ENCODE peak calls at places on chromosomes 4 and X, in ten cellular contexts. P, D, Z, X, R, L, B, I, U and S are unnamed samples.

GRCh38 chrX:30653415-30654131 is at the start of gene GK:
- DNase-seq in P (peak; percentile 19), D (no peak), Z (no peak), X (no peak), R (peak; percentile 19), L (peak; percentile 17), B (peak; percentile 39), I (no peak), U (no peak), S (peak; percentile 58)

GRCh38 chr4:154485127-154485773 is 6.3 kb downstream of the DCHS2 start:
- DNase-seq in P (peak; percentile 5), D (no peak), Z (no peak), X (no peak), R (no peak), L (no peak), B (no peak), I (no peak), U (no peak), S (no peak)

GRCh38 chrX:66039916-66040315 is at the start of gene VSIG4:
- DNase-seq in P (no peak), D (no peak), Z (no peak), X (no peak), R (no peak), L (no peak), B (no peak), I (no peak), U (no peak), S (no peak)

GRCh38 chr4:165448700-165449099 is 69.9 kb downstream of the CPE start:
- DNase-seq in P (no peak), D (no peak), Z (no peak), X (no peak), R (no peak), L (no peak), B (no peak), I (no peak), U (no peak), S (no peak)

GRCh38 chr4:15690020-15690809 is 8.6 kb downstream of the FAM200B start:
- DNase-seq in P (no peak), D (no peak), Z (no peak), X (peak; percentile 12), R (no peak), L (no peak), B (peak; percentile 76), I (no peak), U (no peak), S (no peak)

GRCh38 chrX:103488332-103488731 is 31.0 kb downstream of the RAB40A start:
- DNase-seq in P (peak; percentile 1), D (no peak), Z (no peak), X (no peak), R (no peak), L (no peak), B (peak; percentile 38), I (no peak), U (no peak), S (no peak)

GRCh38 chr4:89334830-89335229 is 27.2 kb upstream of the GPRIN3 start:
- DNase-seq in P (no peak), D (no peak), Z (no peak), X (no peak), R (no peak), L (no peak), B (no peak), I (no peak), U (no peak), S (no peak)

GRCh38 chr4:15469402-15470148 is at the start of gene CC2D2A:
- DNase-seq in P (no peak), D (no peak), Z (peak; percentile 38), X (peak; percentile 22), R (no peak), L (no peak), B (peak; percentile 50), I (no peak), U (peak; percentile 53), S (no peak)

GRCh38 chrX:134396174-134396573 is 63.8 kb upstream of the HPRT1 start:
- DNase-seq in P (peak; percentile 8), D (no peak), Z (no peak), X (no peak), R (no peak), L (no peak), B (peak; percentile 2), I (no peak), U (no peak), S (no peak)

GRCh38 chrX:57156397-57157049 is 19.3 kb upstream of the SPIN2A start:
- DNase-seq in P (peak; percentile 20), D (peak; percentile 37), Z (peak; percentile 39), X (no peak), R (no peak), L (no peak), B (peak; percentile 65), I (no peak), U (no peak), S (no peak)

GRCh38 chr4:102493794-102494193 is 7.4 kb upstream of the NFKB1 start:
- DNase-seq in P (no peak), D (peak; percentile 40), Z (no peak), X (no peak), R (no peak), L (no peak), B (no peak), I (no peak), U (no peak), S (no peak)

GRCh38 chrX:111095974-111096870 is at the start of gene PAK3:
- DNase-seq in P (no peak), D (peak; percentile 35), Z (peak; percentile 73), X (peak; percentile 20), R (no peak), L (peak; percentile 80), B (peak; percentile 79), I (no peak), U (no peak), S (peak; percentile 83)

GRCh38 chr4:71882113-71882512 is 98.2 kb upstream of the GC start:
- DNase-seq in P (no peak), D (no peak), Z (no peak), X (no peak), R (no peak), L (no peak), B (no peak), I (no peak), U (no peak), S (no peak)

GRCh38 chrX:13764765-13765164 is 30.2 kb downstream of the OFD1 start:
- DNase-seq in P (no peak), D (peak; percentile 60), Z (peak; percentile 38), X (peak; percentile 18), R (no peak), L (no peak), B (peak; percentile 71), I (no peak), U (no peak), S (no peak)

GRCh38 chrX:13768939-13769338 is 34.4 kb downstream of the OFD1 start:
- DNase-seq in P (no peak), D (no peak), Z (no peak), X (no peak), R (no peak), L (no peak), B (no peak), I (no peak), U (no peak), S (no peak)

GRCh38 chrX:13764284-13764683 is 29.7 kb downstream of the OFD1 start:
- DNase-seq in P (no peak), D (no peak), Z (no peak), X (peak; percentile 13), R (no peak), L (no peak), B (peak; percentile 52), I (no peak), U (no peak), S (no peak)

GRCh38 chrX:13774696-13775095 is 40.1 kb downstream of the OFD1 start:
- DNase-seq in P (no peak), D (no peak), Z (no peak), X (no peak), R (no peak), L (no peak), B (no peak), I (no peak), U (no peak), S (no peak)

GRCh38 chrX:13770013-13770412 is 35.5 kb downstream of the OFD1 start:
- DNase-seq in P (no peak), D (no peak), Z (no peak), X (no peak), R (no peak), L (no peak), B (no peak), I (no peak), U (no peak), S (no peak)
- H3K27ac ChIP-seq in P (no peak overlapping the region), D (no peak overlapping the region), Z (no peak overlapping the region), X (no peak overlapping the region), R (no peak overlapping the region), L (no peak overlapping the region), B (no peak overlapping the region), I (no peak overlapping the region), U (no peak overlapping the region), S (no peak overlapping the region)

GRCh38 chr4:74714731-74715130 is 79.6 kb downstream of the BTC start:
- DNase-seq in P (no peak), D (no peak), Z (no peak), X (no peak), R (no peak), L (no peak), B (peak; percentile 8), I (no peak), U (no peak), S (no peak)

GRCh38 chr4:74716436-74716765 is 77.9 kb downstream of the BTC start:
- DNase-seq in P (no peak), D (no peak), Z (no peak), X (no peak), R (no peak), L (no peak), B (no peak), I (no peak), U (no peak), S (no peak)

GRCh38 chr4:74715731-74716435 is 78.4 kb downstream of the BTC start:
- DNase-seq in P (no peak), D (no peak), Z (no peak), X (no peak), R (no peak), L (no peak), B (no peak), I (no peak), U (no peak), S (no peak)
- H3K4me3 ChIP-seq in P (no peak overlapping the region), D (no peak overlapping the region), Z (no peak overlapping the region), X (no peak overlapping the region), R (no peak overlapping the region), L (no peak overlapping the region), B (no peak overlapping the region), I (no peak overlapping the region), U (no peak overlapping the region), S (no peak overlapping the region)

DNA sequence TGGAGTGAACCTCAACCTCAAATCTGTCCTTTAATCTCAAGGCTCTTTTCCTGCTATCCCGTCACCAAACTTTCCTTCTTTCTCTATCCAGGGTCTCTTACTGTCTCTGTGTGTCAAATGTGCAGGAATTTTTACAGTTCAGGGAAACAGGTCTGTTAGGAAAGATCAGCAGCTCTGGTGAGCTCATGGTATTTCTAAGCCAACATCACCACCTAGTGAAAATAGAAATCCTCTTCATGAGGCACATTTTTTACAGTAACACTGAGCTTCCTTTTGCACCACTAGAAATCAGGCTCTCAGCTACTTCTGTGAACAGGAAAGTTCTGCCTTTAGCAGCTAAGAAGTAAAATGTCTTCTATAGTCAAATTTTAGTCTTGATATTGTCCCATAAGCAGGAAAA is 39.6 kb downstream of the NUDT11 start:
- DNase-seq in P (peak; percentile 43), D (no peak), Z (no peak), X (no peak), R (no peak), L (no peak), B (peak; percentile 24), I (no peak), U (no peak), S (no peak)
- H3K36me3 ChIP-seq in P (no peaks in the 10 kb centered on the region), D (no peaks in the 10 kb centered on the region), Z (no peaks in the 10 kb centered on the region), X (no peaks in the 10 kb centered on the region), R (no peaks in the 10 kb centered on the region), L (no peaks in the 10 kb centered on the region), B (no peaks in the 10 kb centered on the region), I (no peaks in the 10 kb centered on the region), U (no peaks in the 10 kb centered on the region), S (no peaks in the 10 kb centered on the region)

GRCh38 chr4:185534850-185535761 is at the start of gene PDLIM3:
- DNase-seq in P (no peak), D (peak; percentile 55), Z (peak; percentile 55), X (peak; percentile 83), R (no peak), L (peak; percentile 73), B (peak; percentile 84), I (peak; percentile 16), U (no peak), S (peak; percentile 82)
- H3K27ac ChIP-seq in P (no peak within 1 kb of the TSS), D (peak within 1 kb of the TSS; percentile 92), Z (peak within 1 kb of the TSS; percentile 94), X (peak within 1 kb of the TSS; percentile 92), R (peak within 1 kb of the TSS; percentile 87), L (peak within 1 kb of the TSS; percentile 98), B (no peak within 1 kb of the TSS), I (no peak within 1 kb of the TSS), U (peak within 1 kb of the TSS; percentile 99), S (peak within 1 kb of the TSS; percentile 95)